ENCODE peak calls at places on chromosomes 2 and 18, in nine cellular contexts. Z is pancreas; X is midbrain; P is stimulated activated CD4-positive, alpha-beta T cell treated with anti-CD3 and anti-CD28 coated beads, Interleukin-1b, Interleukin-23, amount 100 ng/mL, for 4 hours; E is nephron progenitor cell; T is A172; Y is NCI-H774; I is OCI-LY7; V is AG09309. J is an unnamed sample.

GRCh38 chr2:46735108-46735691 is 180.4 kb downstream of the MCFD2 start:
- DNase-seq in P (no peak), X (no peak), I (no peak), T (no peak), V (no peak), Y (no peak), E (no peak), Z (no peak), J (no peak)

GRCh38 chr2:215660687-215661086 is 224.8 kb upstream of the FN1 start:
- DNase-seq in P (no peak), X (no peak), E (no peak), I (no peak), Y (no peak), Z (peak), T (peak), V (peak), J (no peak)

GRCh38 chr2:216183459-216183858 is 74.3 kb downstream of the XRCC5 start:
- DNase-seq in Y (no peak), I (peak), Z (no peak), T (no peak), E (no peak), P (no peak), V (no peak), X (no peak), J (no peak)

GRCh38 chr2:231701456-231702373 is 6.6 kb upstream of the PTMA start:
- DNase-seq in Y (no peak), E (no peak), Z (peak), X (no peak), P (no peak), I (no peak), T (no peak), V (no peak), J (no peak)

GRCh38 chr2:71647346-71647745 is 194.0 kb downstream of the DYSF start:
- DNase-seq in V (no peak), E (no peak), Z (no peak), Y (no peak), P (no peak), I (no peak), T (no peak), X (no peak), J (no peak)

GRCh38 chr2:172038121-172038520 is 38.4 kb downstream of the METAP1D start:
- DNase-seq in Z (no peak), E (no peak), Y (no peak), P (no peak), V (no peak), I (no peak), T (no peak), X (no peak), J (no peak)

GRCh38 chr18:57205641-57206040 is 58.8 kb downstream of the BOD1L2 start:
- DNase-seq in V (no peak), Z (no peak), P (no peak), X (no peak), T (no peak), Y (no peak), I (no peak), E (no peak), J (no peak)

GRCh38 chr2:160484859-160485520 is 8.6 kb downstream of the RBMS1 start:
- DNase-seq in Z (no peak), E (no peak), Y (no peak), X (no peak), P (no peak), V (no peak), I (no peak), T (no peak), J (no peak)

GRCh38 chr2:168780671-168781071 is 21.8 kb upstream of the NOSTRIN start:
- DNase-seq in Z (no peak), E (no peak), Y (no peak), I (no peak), P (no peak), V (no peak), X (no peak), T (no peak), J (no peak)

GRCh38 chr18:61651880-61652268 is 240.9 kb downstream of the RNF152 start:
- DNase-seq in X (no peak), E (no peak), T (no peak), Z (no peak), I (no peak), P (no peak), V (no peak), Y (peak), J (no peak)

GRCh38 chr2:114754907-114755563 is 312.6 kb downstream of the DPP10 start:
- DNase-seq in E (no peak), Z (no peak), T (no peak), I (no peak), P (no peak), X (no peak), V (no peak), Y (peak), J (no peak)

GRCh38 chr2:230958803-230959756 is 34.0 kb upstream of the GPR55 start:
- DNase-seq in P (no peak), Z (no peak), T (no peak), V (no peak), X (no peak), I (no peak), Y (no peak), E (no peak), J (no peak)

GRCh38 chr18:11981633-11982366 is 493 bp downstream of the IMPA2 start:
- DNase-seq in P (no peak), Y (peak), I (peak), V (no peak), X (peak), E (peak), Z (peak), T (no peak), J (peak)